ENCODE peak calls at places on chromosome 14, in nine cellular contexts. H is neural crest cell, L is HT-29, S is LoVo, U is heart right ventricle, D is GDM1, E is GM12892, I is C1 segment of cervical spinal cord, N is GM03348. F is an unnamed sample.

GRCh38 chr14:66099451-66099850 is 386.7 kb upstream of the CCDC196 start:
- DNase-seq in H (no peak), E (no peak), U (no peak), L (no peak), S (no peak), N (no peak), D (no peak), I (peak; percentile 5), F (no peak)

GRCh38 chr14:24269368-24269767 is 2.0 kb downstream of the RABGGTA start:
- DNase-seq in E (no peak), N (no peak), S (no peak), U (no peak), H (no peak), D (no peak), I (no peak), L (no peak), F (no peak)

GRCh38 chr14:77139540-77140342 is 1.9 kb downstream of the ZDHHC22 start:
- DNase-seq in L (no peak), E (peak; percentile 60), D (peak; percentile 14), I (no peak), H (peak; percentile 64), U (no peak), S (no peak), N (peak; percentile 62), F (no peak)

GRCh38 chr14:64419003-64419402 is 30.9 kb downstream of the MTHFD1 start:
- DNase-seq in S (no peak), H (no peak), L (no peak), N (no peak), I (no peak), D (no peak), U (no peak), E (no peak), F (no peak)

GRCh38 chr14:51386983-51387730 is 147.1 kb downstream of the TMX1 start:
- DNase-seq in S (no peak), N (peak; percentile 59), D (no peak), U (no peak), H (no peak), I (no peak), E (no peak), L (no peak), F (no peak)

GRCh38 chr14:22920697-22921096 is 1.7 kb upstream of the RBM23 start:
- DNase-seq in I (no peak), L (no peak), S (no peak), D (no peak), U (peak; percentile 42), H (no peak), N (no peak), E (no peak), F (no peak)

GRCh38 chr14:75077794-75078193 is 8.4 kb downstream of the ZC2HC1C start:
- DNase-seq in H (no peak), D (no peak), L (no peak), E (no peak), I (no peak), S (no peak), U (no peak), N (no peak), F (no peak)

GRCh38 chr14:22558221-22558913 is 30.7 kb downstream of the DAD1 start:
- DNase-seq in D (no peak), L (no peak), H (no peak), E (no peak), I (no peak), S (no peak), N (no peak), U (no peak), F (no peak)

GRCh38 chr14:53888535-53889386 is 67.9 kb downstream of the BMP4 start:
- DNase-seq in S (peak; percentile 75), H (no peak), D (no peak), I (no peak), N (no peak), E (no peak), L (peak; percentile 57), U (no peak), F (no peak)

GRCh38 chr14:38256358-38256840 is 506 bp upstream of the CLEC14A start:
- DNase-seq in I (no peak), D (no peak), H (peak; percentile 4), E (no peak), S (no peak), N (no peak), U (no peak), L (no peak), F (no peak)